ENCODE peak calls at places on chromosomes 13 and 19, in seven cellular contexts. H is OCI-LY7, T is mammary epithelial cell, U is GM12865, N is foreskin fibroblast, L is skeletal muscle cell, K is neural progenitor cell. Z is an unnamed sample.

GRCh38 chr13:81395368-81395767 is 1054.4 kb upstream of the SPRY2 start:
- DNase-seq in H (no peak), T (no peak), U (no peak), N (no peak), L (no peak), K (peak; percentile 59), Z (no peak)

GRCh38 chr19:611506-611869 is 21.8 kb downstream of the HCN2 start:
- DNase-seq in H (no peak), T (peak; percentile 70), U (peak; percentile 54), N (peak; percentile 66), L (peak; percentile 94), K (no peak), Z (no peak)

GRCh38 chr13:113332615-113333014 is 31.3 kb downstream of the GRTP1 start:
- DNase-seq in H (no peak), T (no peak), U (no peak), N (no peak), L (no peak), K (no peak), Z (no peak)

GRCh38 chr13:49791214-49791752 is 1.2 kb downstream of the KPNA3 start:
- DNase-seq in H (peak; percentile 74), T (peak; percentile 32), U (peak; percentile 73), N (peak; percentile 54), L (no peak), K (peak; percentile 50), Z (no peak)

GRCh38 chr13:111866731-111867245 is 200.2 kb upstream of the SOX1 start:
- DNase-seq in H (no peak), T (no peak), U (no peak), N (no peak), L (no peak), K (no peak), Z (no peak)

GRCh38 chr13:113029487-113030258 is 60.7 kb downstream of the MCF2L start:
- DNase-seq in H (peak; percentile 34), T (no peak), U (peak; percentile 8), N (peak; percentile 38), L (no peak), K (peak; percentile 70), Z (peak; percentile 45)

GRCh38 chr13:29805994-29806748 is 44.2 kb downstream of the UBL3 start:
- DNase-seq in H (no peak), T (no peak), U (peak; percentile 27), N (no peak), L (no peak), K (no peak), Z (no peak)

GRCh38 chr13:80817979-80818378 is 477.1 kb upstream of the SPRY2 start:
- DNase-seq in H (no peak), T (no peak), U (no peak), N (no peak), L (no peak), K (no peak), Z (no peak)

GRCh38 chr19:47490847-47491246 is 6.8 kb upstream of the KPTN start:
- DNase-seq in H (peak; percentile 33), T (no peak), U (no peak), N (no peak), L (no peak), K (no peak), Z (peak; percentile 33)

GRCh38 chr13:42545842-42546241 is 28.1 kb upstream of the TNFSF11 start:
- DNase-seq in H (no peak), T (no peak), U (no peak), N (no peak), L (no peak), K (peak; percentile 21), Z (no peak)

GRCh38 chr13:33245505-33245904 is 40.0 kb downstream of the STARD13 start:
- DNase-seq in H (no peak), T (no peak), U (no peak), N (no peak), L (no peak), K (no peak), Z (no peak)

GRCh38 chr13:21673592-21674270 is 2.9 kb downstream of the FGF9 start:
- DNase-seq in H (peak; percentile 79), T (peak; percentile 47), U (peak; percentile 51), N (peak; percentile 64), L (no peak), K (peak; percentile 87), Z (peak; percentile 74)

GRCh38 chr13:97878421-97879375 is 74.8 kb upstream of the IPO5 start:
- DNase-seq in H (no peak), T (no peak), U (no peak), N (peak; percentile 18), L (no peak), K (no peak), Z (no peak)

GRCh38 chr13:61728468-61728867 is 312.8 kb upstream of the PCDH20 start:
- DNase-seq in H (no peak), T (no peak), U (no peak), N (no peak), L (peak; percentile 70), K (no peak), Z (no peak)

GRCh38 chr19:10120538-10121198 is 969 bp upstream of the EIF3G start:
- DNase-seq in H (no peak), T (peak; percentile 88), U (no peak), N (peak; percentile 94), L (peak; percentile 65), K (no peak), Z (peak; percentile 62)

GRCh38 chr19:51142119-51142518 is at the start of gene SIGLEC7:
- DNase-seq in H (no peak), T (no peak), U (no peak), N (no peak), L (no peak), K (no peak), Z (peak; percentile 84)

GRCh38 chr13:51814825-51815650 is 11.1 kb upstream of the DHRS12 start:
- DNase-seq in H (peak; percentile 90), T (peak; percentile 67), U (peak; percentile 87), N (peak; percentile 74), L (no peak), K (peak; percentile 76), Z (no peak)

GRCh38 chr19:18204394-18205179 is 745 bp upstream of the RAB3A start:
- DNase-seq in H (no peak), T (no peak), U (no peak), N (no peak), L (no peak), K (peak; percentile 87), Z (no peak)

GRCh38 chr13:40653558-40654318 is 12.7 kb downstream of the FOXO1 start:
- DNase-seq in H (peak; percentile 58), T (no peak), U (peak; percentile 60), N (no peak), L (no peak), K (peak; percentile 20), Z (no peak)

GRCh38 chr13:32165791-32166190 is 134.2 kb downstream of the FRY start:
- DNase-seq in H (no peak), T (peak; percentile 41), U (no peak), N (peak; percentile 38), L (peak; percentile 18), K (no peak), Z (peak; percentile 33)

GRCh38 chr19:42323852-42324654 is 1.4 kb upstream of the MEGF8 start:
- DNase-seq in H (no peak), T (no peak), U (peak; percentile 27), N (peak; percentile 42), L (no peak), K (peak; percentile 62), Z (peak; percentile 66)

GRCh38 chr19:35939307-35940077 is 3.3 kb downstream of the LRFN3 start:
- DNase-seq in H (no peak), T (no peak), U (no peak), N (no peak), L (no peak), K (no peak), Z (no peak)

DNA sequence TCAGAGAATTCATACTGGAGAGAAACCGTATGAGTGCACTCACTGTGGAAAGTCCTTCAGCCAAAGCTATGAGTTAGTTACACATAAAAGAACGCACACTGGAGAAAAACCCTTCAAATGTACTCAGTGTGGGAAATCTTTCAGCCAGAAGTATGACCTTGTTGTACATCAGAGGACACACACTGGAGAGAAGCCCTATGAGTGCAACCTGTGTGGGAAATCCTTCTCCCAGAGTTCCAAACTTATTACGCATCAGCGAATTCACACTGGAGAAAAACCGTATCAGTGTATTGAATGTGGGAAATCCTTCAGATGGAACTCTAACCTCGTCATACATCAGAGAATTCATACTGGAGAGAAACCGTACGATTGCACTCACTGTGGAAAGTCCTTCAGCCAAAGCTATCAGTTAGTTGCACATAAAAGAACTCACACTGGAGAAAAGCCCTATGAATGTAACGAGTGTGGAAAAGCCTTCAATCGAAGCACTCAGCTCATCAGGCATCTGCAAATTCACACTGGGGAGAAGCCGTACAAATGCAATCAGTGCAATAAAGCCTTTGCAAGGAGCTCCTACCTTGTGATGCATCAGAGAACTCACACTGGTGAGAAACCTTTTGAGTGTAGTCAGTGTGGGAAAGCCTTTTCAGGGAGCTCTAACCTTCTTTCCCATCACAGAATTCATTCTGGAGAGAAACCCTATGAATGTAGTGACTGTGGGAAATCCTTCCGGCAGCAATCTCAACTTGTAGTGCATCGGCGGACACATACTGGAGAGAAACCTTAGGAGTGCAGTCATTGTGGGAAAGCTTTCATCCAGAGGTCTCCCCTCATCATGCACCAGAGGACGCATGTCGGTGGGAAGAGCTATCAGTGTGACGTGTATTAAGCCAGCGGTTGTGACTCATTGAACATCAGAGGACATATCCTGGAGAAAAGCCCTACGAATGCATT is 16.5 kb upstream of the ZNF8 start:
- DNase-seq in H (peak; percentile 6), T (peak; percentile 6), U (peak; percentile 18), N (no peak), L (no peak), K (no peak), Z (no peak)
- H3K4me3 ChIP-seq in H (no peak overlapping the region), T (no peak overlapping the region), U (no peak overlapping the region), N (no peak overlapping the region), L (no peak overlapping the region), K (peak overlapping the region; percentile 22), Z (no peak overlapping the region)

GRCh38 chr13:48038763-48039162 is 1.2 kb downstream of the NUDT15 start:
- DNase-seq in H (peak; percentile 37), T (peak; percentile 28), U (peak; percentile 24), N (no peak), L (no peak), K (peak; percentile 5), Z (no peak)
- H3K4me3 ChIP-seq in H (peak overlapping the region; percentile 78), T (peak overlapping the region; percentile 55), U (peak overlapping the region; percentile 85), N (peak overlapping the region; percentile 87), L (no peak overlapping the region), K (peak overlapping the region; percentile 71), Z (no peak overlapping the region)

DNA sequence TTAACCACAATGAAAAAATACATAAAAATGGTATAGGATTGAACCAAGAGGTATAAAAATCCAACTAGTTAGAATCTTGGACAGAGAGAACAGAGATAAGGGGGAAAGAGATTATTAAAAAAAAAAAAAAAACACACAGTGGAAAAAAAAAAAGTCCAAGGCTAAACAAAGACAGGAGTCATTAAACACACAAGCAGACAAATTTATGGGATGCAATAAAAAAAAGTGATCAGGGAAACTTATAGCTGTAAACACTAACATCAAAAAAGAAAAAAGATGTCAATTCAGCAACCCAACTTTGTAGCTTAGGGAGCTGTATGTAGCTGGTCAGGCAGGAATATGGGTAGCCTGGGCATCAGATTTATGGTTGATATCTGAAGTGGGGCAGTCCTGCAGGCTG is 129.0 kb downstream of the DNAJC3 start:
- DNase-seq in H (no peak), T (no peak), U (no peak), N (no peak), L (no peak), K (no peak), Z (no peak)
- H3K4me3 ChIP-seq in H (no peak overlapping the region), T (no peak overlapping the region), U (no peak overlapping the region), N (no peak overlapping the region), L (no peak overlapping the region), K (no peak overlapping the region), Z (no peak overlapping the region)

DNA sequence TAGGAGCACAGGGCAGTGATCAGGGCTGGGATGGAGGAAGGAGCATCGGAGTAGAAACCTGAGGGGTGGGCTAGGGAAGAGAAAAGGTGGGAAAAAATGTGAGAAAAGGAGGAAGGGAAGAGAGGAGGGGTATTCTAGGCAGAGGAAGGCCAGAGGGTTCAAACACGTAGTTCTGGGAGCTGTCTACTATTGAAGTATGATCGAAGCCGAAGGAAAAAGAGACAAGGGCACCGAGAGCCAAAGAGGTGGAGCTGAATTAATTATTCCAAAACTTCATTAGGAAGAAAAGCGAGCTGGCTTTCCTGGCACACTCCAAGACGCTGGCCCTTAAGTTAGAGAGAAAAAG is 7.8 kb downstream of the DLL3 start:
- DNase-seq in H (no peak), T (no peak), U (no peak), N (no peak), L (no peak), K (no peak), Z (no peak)
- H3K4me3 ChIP-seq in H (peak overlapping the region; percentile 64), T (no peak overlapping the region), U (no peak overlapping the region), N (peak overlapping the region; percentile 34), L (peak overlapping the region; percentile 71), K (peak overlapping the region; percentile 53), Z (peak overlapping the region; percentile 40)